ENCODE peak calls at places on chromosomes 13 and 19, in six cellular contexts. Q is nucleus accumbens; J is stimulated activated CD4-positive, alpha-beta T cell treated with anti-CD3 and anti-CD28 coated beads, Interleukin-2, amount 100 ng/mL, for 48 hours; F is activated CD4-positive, alpha-beta T cell treated with anti-CD3 and anti-CD28 coated beads, Interleukin-2, amount 10 ng/mL, durations not matched to agents 7 days and 5 days; M is KG1; U is esophagus muscularis mucosa. E is an unnamed sample.

GRCh38 chr13:70812481-70812880 is 704.2 kb upstream of the KLHL1 start:
- DNase-seq in Q (no peak), J (no peak), F (no peak), M (no peak), U (no peak), E (peak; percentile 65)

GRCh38 chr19:11737964-11738745 is 591 bp downstream of the ZNF823 start:
- DNase-seq in Q (no peak), J (peak; percentile 16), F (peak; percentile 29), M (no peak), U (no peak), E (peak; percentile 5)

GRCh38 chr19:3536429-3537100 is 2.4 kb upstream of the TEKTIP1 start:
- DNase-seq in Q (peak; percentile 52), J (no peak), F (no peak), M (no peak), U (no peak), E (no peak)

GRCh38 chr19:8252922-8253589 is 43.9 kb downstream of the CERS4 start:
- DNase-seq in Q (peak; percentile 71), J (peak; percentile 88), F (peak; percentile 88), M (peak; percentile 71), U (peak; percentile 95), E (peak; percentile 69)

GRCh38 chr19:31334849-31335624 is 14.2 kb downstream of the TSHZ3 start:
- DNase-seq in Q (no peak), J (no peak), F (no peak), M (no peak), U (no peak), E (peak; percentile 57)

GRCh38 chr19:31356587-31357314 is 7.5 kb upstream of the TSHZ3 start:
- DNase-seq in Q (no peak), J (peak; percentile 65), F (peak; percentile 48), M (no peak), U (no peak), E (no peak)

GRCh38 chr19:39996218-39996810 is 546 bp upstream of the ZNF546 start:
- DNase-seq in Q (no peak), J (peak; percentile 39), F (peak; percentile 50), M (no peak), U (no peak), E (no peak)

GRCh38 chr19:17479325-17479791 is 9.0 kb downstream of the SLC27A1 start:
- DNase-seq in Q (peak; percentile 40), J (no peak), F (no peak), M (no peak), U (no peak), E (peak; percentile 29)

GRCh38 chr19:33580026-33580644 is 41.6 kb upstream of the CHST8 start:
- DNase-seq in Q (no peak), J (no peak), F (no peak), M (no peak), U (no peak), E (no peak)

GRCh38 chr19:57338798-57339378 is 12.2 kb upstream of the ZNF304 start:
- DNase-seq in Q (no peak), J (no peak), F (no peak), M (no peak), U (no peak), E (no peak)